ENCODE peak calls at places on chromosome 15, in eight cellular contexts. H, Z, U, G, J, C, L and O are unnamed samples.
A peak's percentile ranks its signal among the peaks of the same experiment; 100 is the strongest.

GRCh38 chr15:44662478-44663409 is 718 bp downstream of the SPG11 start:
- DNase-seq in H (peak; percentile 47), Z (peak; percentile 90), U (peak; percentile 70), G (peak; percentile 78), J (peak; percentile 79), C (no peak), L (peak; percentile 37), O (peak; percentile 38)

GRCh38 chr15:75198560-75199346 is 2.9 kb upstream of the C15orf39 start:
- DNase-seq in H (no peak), Z (no peak), U (no peak), G (peak; percentile 49), J (peak; percentile 52), C (no peak), L (no peak), O (no peak)

GRCh38 chr15:39591141-39591895 is 10.4 kb downstream of the THBS1 start:
- DNase-seq in H (peak; percentile 86), Z (no peak), U (no peak), G (peak; percentile 7), J (no peak), C (no peak), L (no peak), O (no peak)

GRCh38 chr15:92020765-92021164 is 167.3 kb downstream of the SLCO3A1 start:
- DNase-seq in H (peak; percentile 66), Z (no peak), U (no peak), G (no peak), J (no peak), C (no peak), L (no peak), O (no peak)

GRCh38 chr15:58551084-58551763 is 119.4 kb downstream of the LIPC start:
- DNase-seq in H (no peak), Z (no peak), U (no peak), G (no peak), J (no peak), C (no peak), L (no peak), O (no peak)

GRCh38 chr15:90154861-90155626 is 46.1 kb upstream of the SEMA4B start:
- DNase-seq in H (peak; percentile 83), Z (no peak), U (no peak), G (peak; percentile 67), J (no peak), C (no peak), L (peak; percentile 40), O (no peak)

GRCh38 chr15:68420186-68420684 is 11.7 kb downstream of the ITGA11 start:
- DNase-seq in H (no peak), Z (no peak), U (no peak), G (peak; percentile 33), J (no peak), C (no peak), L (no peak), O (no peak)

GRCh38 chr15:76168237-76168984 is 108.6 kb downstream of the TMEM266 start:
- DNase-seq in H (peak; percentile 77), Z (no peak), U (no peak), G (no peak), J (no peak), C (no peak), L (no peak), O (no peak)

GRCh38 chr15:27958911-27959598 is 140.1 kb downstream of the OCA2 start:
- DNase-seq in H (no peak), Z (no peak), U (no peak), G (no peak), J (no peak), C (no peak), L (no peak), O (no peak)